ENCODE peak calls at places on chromosome 13, in seven cellular contexts. A, G, C, V, E, Y and N are unnamed samples.

GRCh38 chr13:35917942-35918645 is 213.1 kb downstream of the DCLK1 start:
- DNase-seq in A (no peak), G (no peak), C (no peak), V (peak; percentile 40), E (peak; percentile 13), Y (no peak), N (no peak)

GRCh38 chr13:114112231-114112825 is 20.1 kb downstream of the RASA3 start:
- DNase-seq in A (no peak), G (no peak), C (peak; percentile 15), V (no peak), E (no peak), Y (no peak), N (peak; percentile 12)

GRCh38 chr13:50589651-50590054 is 253.8 kb downstream of the DLEU7 start:
- DNase-seq in A (no peak), G (no peak), C (no peak), V (peak; percentile 78), E (peak; percentile 87), Y (no peak), N (no peak)

GRCh38 chr13:42056585-42056984 is 8.1 kb downstream of the DGKH start:
- DNase-seq in A (no peak), G (no peak), C (no peak), V (no peak), E (no peak), Y (no peak), N (no peak)

GRCh38 chr13:46317120-46317519 is 69.9 kb downstream of the RUBCNL start:
- DNase-seq in A (no peak), G (no peak), C (no peak), V (no peak), E (peak; percentile 67), Y (no peak), N (no peak)

GRCh38 chr13:87355451-87355850 is 315.7 kb upstream of the SLITRK5 start:
- DNase-seq in A (no peak), G (no peak), C (no peak), V (peak; percentile 4), E (no peak), Y (peak; percentile 1), N (no peak)

GRCh38 chr13:75687145-75687763 is 51.1 kb downstream of the LMO7 start:
- DNase-seq in A (no peak), G (no peak), C (no peak), V (peak; percentile 52), E (peak; percentile 78), Y (peak; percentile 37), N (no peak)

GRCh38 chr13:77698211-77699058 is 948 bp downstream of the SLAIN1 start:
- DNase-seq in A (peak; percentile 71), G (peak; percentile 18), C (peak; percentile 18), V (peak; percentile 39), E (no peak), Y (no peak), N (peak; percentile 66)

GRCh38 chr13:30679483-30680330 is 55.6 kb upstream of the ALOX5AP start:
- DNase-seq in A (no peak), G (no peak), C (no peak), V (peak; percentile 13), E (peak; percentile 55), Y (no peak), N (no peak)

GRCh38 chr13:98976941-98977340 is 923 bp downstream of the DOCK9 start:
- DNase-seq in A (no peak), G (no peak), C (no peak), V (no peak), E (peak; percentile 37), Y (no peak), N (no peak)

GRCh38 chr13:73429691-73430090 is 370.9 kb downstream of the KLF5 start:
- DNase-seq in A (no peak), G (no peak), C (no peak), V (peak; percentile 80), E (peak; percentile 53), Y (no peak), N (no peak)

GRCh38 chr13:33758113-33758512 is 59.8 kb upstream of the RFC3 start:
- DNase-seq in A (no peak), G (no peak), C (no peak), V (no peak), E (no peak), Y (no peak), N (no peak)

GRCh38 chr13:112071902-112072530 is 5.1 kb downstream of the SOX1 start:
- DNase-seq in A (no peak), G (no peak), C (no peak), V (no peak), E (no peak), Y (no peak), N (no peak)